ENCODE peak calls at places on chromosomes 7 and 10, in seven cellular contexts. L is H1, T is mesenchymal stem cell, B is trophoblast cell, U is IMR-90, R is neuronal stem cell, V is H9. S is an unnamed sample.

GRCh38 chr7:17560966-17561365 is 262.5 kb downstream of the AHR start:
- DNase-seq in L (no peak), T (no peak), B (no peak), U (no peak), R (no peak), V (no peak), S (no peak)

GRCh38 chr7:116511552-116512523 is 12.3 kb downstream of the CAV2 start:
- DNase-seq in L (no peak), T (peak), B (peak), U (peak), R (no peak), V (no peak), S (no peak)

GRCh38 chr10:72056113-72056512 is 32.2 kb downstream of the SPOCK2 start:
- DNase-seq in L (no peak), T (no peak), B (no peak), U (no peak), R (no peak), V (no peak), S (no peak)

GRCh38 chr7:91239171-91239604 is 25.0 kb upstream of the FZD1 start:
- DNase-seq in L (no peak), T (peak), B (no peak), U (peak), R (no peak), V (no peak), S (no peak)

GRCh38 chr7:144384071-144384470 is 19.4 kb downstream of the NOBOX start:
- DNase-seq in L (no peak), T (peak), B (peak), U (no peak), R (no peak), V (peak), S (peak)

GRCh38 chr10:124351481-124352220 is 67.1 kb downstream of the OAT start:
- DNase-seq in L (no peak), T (no peak), B (no peak), U (no peak), R (no peak), V (peak), S (no peak)

GRCh38 chr10:84593546-84593945 is 265.2 kb downstream of the CCSER2 start:
- DNase-seq in L (no peak), T (no peak), B (no peak), U (no peak), R (no peak), V (no peak), S (no peak)

GRCh38 chr7:39746162-39746782 is 122.9 kb downstream of the RALA start:
- DNase-seq in L (peak), T (peak), B (peak), U (peak), R (peak), V (peak), S (peak)

GRCh38 chr7:92754756-92755581 is 81.4 kb downstream of the CDK6 start:
- DNase-seq in L (no peak), T (no peak), B (no peak), U (no peak), R (no peak), V (no peak), S (no peak)

GRCh38 chr10:58651040-58651439 is 138.4 kb downstream of the BICC1 start:
- DNase-seq in L (no peak), T (peak), B (no peak), U (peak), R (no peak), V (no peak), S (no peak)

GRCh38 chr10:44300666-44301649 is 83.9 kb downstream of the CXCL12 start:
- DNase-seq in L (no peak), T (peak), B (peak), U (peak), R (no peak), V (no peak), S (peak)

GRCh38 chr7:98788921-98789320 is 80.9 kb downstream of the TMEM130 start:
- DNase-seq in L (no peak), T (no peak), B (no peak), U (no peak), R (no peak), V (no peak), S (no peak)

GRCh38 chr10:68636335-68636734 is 76.2 kb downstream of the TET1 start:
- DNase-seq in L (no peak), T (no peak), B (no peak), U (no peak), R (no peak), V (no peak), S (peak)

GRCh38 chr10:99329238-99329890 is at the start of gene CNNM1:
- DNase-seq in L (no peak), T (peak), B (no peak), U (no peak), R (peak), V (peak), S (peak)

GRCh38 chr7:82179311-82179710 is 264.3 kb downstream of the CACNA2D1 start:
- DNase-seq in L (no peak), T (peak), B (no peak), U (peak), R (no peak), V (no peak), S (peak)

GRCh38 chr10:112797221-112797620 is 152.8 kb upstream of the TCF7L2 start:
- DNase-seq in L (no peak), T (no peak), B (no peak), U (no peak), R (no peak), V (no peak), S (no peak)

GRCh38 chr7:127922661-127923060 is 108.6 kb downstream of the LRRC4 start:
- DNase-seq in L (no peak), T (no peak), B (no peak), U (peak), R (no peak), V (no peak), S (no peak)

GRCh38 chr7:122166708-122167107 is 22.7 kb upstream of the AASS start:
- DNase-seq in L (no peak), T (peak), B (peak), U (peak), R (no peak), V (no peak), S (no peak)

GRCh38 chr7:130381468-130382312 is 1.4 kb downstream of the CPA1 start:
- DNase-seq in L (peak), T (no peak), B (no peak), U (no peak), R (no peak), V (peak), S (peak)

GRCh38 chr10:91887075-91887899 is 22.0 kb downstream of the FGFBP3 start:
- DNase-seq in L (peak), T (peak), B (no peak), U (no peak), R (peak), V (peak), S (peak)

GRCh38 chr7:12754179-12754578 is 66.7 kb downstream of the ARL4A start:
- DNase-seq in L (no peak), T (no peak), B (no peak), U (peak), R (no peak), V (no peak), S (no peak)

GRCh38 chr10:78533093-78533492 is 499.4 kb downstream of the RPS24 start:
- DNase-seq in L (no peak), T (no peak), B (no peak), U (no peak), R (no peak), V (no peak), S (no peak)

GRCh38 chr7:136528329-136528728 is 340.1 kb upstream of the CHRM2 start:
- DNase-seq in L (no peak), T (peak), B (no peak), U (peak), R (no peak), V (no peak), S (peak)

GRCh38 chr10:42638821-42639270 is 476 bp upstream of the ZNF33B start:
- DNase-seq in L (no peak), T (no peak), B (no peak), U (no peak), R (no peak), V (no peak), S (no peak)
- H2BK120ac ChIP-seq in L (no peak), T (no peak), B (no peak), U (peak), R (no peak), V (no peak), S (no peak)

GRCh38 chr7:13981070-13981469 is 8.4 kb downstream of the ETV1 start:
- DNase-seq in L (no peak), T (peak), B (peak), U (peak), R (no peak), V (no peak), S (peak)
- H3K9ac ChIP-seq in L (no peak), T (peak), B (no peak), U (no peak), R (no peak), V (no peak), S (no peak)

GRCh38 chr10:16999665-17000451 is 129.8 kb downstream of the CUBN start:
- DNase-seq in L (no peak), T (peak), B (no peak), U (peak), R (no peak), V (no peak), S (no peak)
- H2BK120ac ChIP-seq in L (no peak), T (peak), B (no peak), U (peak), R (no peak), V (no peak), S (no peak)

GRCh38 chr10:88347597-88348304 is 235.4 kb downstream of the RNLS start:
- DNase-seq in L (no peak), T (no peak), B (no peak), U (no peak), R (no peak), V (peak), S (peak)
- H3K9ac ChIP-seq in L (no peak), T (no peak), B (no peak), U (no peak), R (no peak), V (no peak), S (no peak)

S was measured in mesendoderm.